ENCODE peak calls at places on chromosomes 12 and 14, in eight cellular contexts. F is T-helper 2 cell; H is tibial artery; N is NCI-H1092 treated with DMSO at 0.1 percent for 48 hours; Q is OCI-M1; I is nucleus accumbens; L is NCI-H146; D is stimulated activated CD8-positive, alpha-beta memory T cell treated with anti-CD3 and anti-CD28 coated beads, Interleukin-12 subunit alpha, Interleukin-12 subunit beta, amount 100 ng/mL, for 4 hours. O is an unnamed sample.

GRCh38 chr12:129381717-129382116 is 522.1 kb downstream of the TMEM132D start:
- DNase-seq in F (no peak), H (no peak), N (no peak), Q (no peak), I (no peak), L (no peak), D (no peak), O (no peak)

GRCh38 chr12:98939350-98939749 is 294.3 kb downstream of the APAF1 start:
- DNase-seq in F (no peak), H (no peak), N (peak; percentile 7), Q (peak; percentile 32), I (peak; percentile 15), L (no peak), D (no peak), O (no peak)

GRCh38 chr14:80927385-80927989 is 14.1 kb downstream of the CEP128 start:
- DNase-seq in F (no peak), H (no peak), N (no peak), Q (no peak), I (no peak), L (no peak), D (no peak), O (no peak)

GRCh38 chr12:49091056-49091835 is 3.4 kb downstream of the DHH start:
- DNase-seq in F (no peak), H (no peak), N (no peak), Q (no peak), I (no peak), L (no peak), D (no peak), O (no peak)

GRCh38 chr14:76715102-76715926 is 46.0 kb upstream of the VASH1 start:
- DNase-seq in F (no peak), H (no peak), N (no peak), Q (peak; percentile 81), I (no peak), L (no peak), D (no peak), O (no peak)

GRCh38 chr14:95699397-95699796 is 13.2 kb downstream of the TCL1B start:
- DNase-seq in F (no peak), H (no peak), N (no peak), Q (no peak), I (no peak), L (no peak), D (no peak), O (no peak)

GRCh38 chr14:96246535-96246839 is 9.5 kb upstream of the BDKRB1 start:
- DNase-seq in F (no peak), H (no peak), N (no peak), Q (peak; percentile 1), I (no peak), L (no peak), D (no peak), O (no peak)

GRCh38 chr12:129028824-129029223 is 175.5 kb downstream of the GLT1D1 start:
- DNase-seq in F (no peak), H (no peak), N (no peak), Q (no peak), I (no peak), L (peak; percentile 46), D (no peak), O (no peak)